ENCODE peak calls at places on chromosomes 13 and 19, in nine cellular contexts. P is body of pancreas, B is fibroblast of lung, M is cardiac muscle cell, U is transverse colon, C is thoracic aorta, X is uterus, Q is heart right ventricle, R is stomach. J is an unnamed sample.

GRCh38 chr19:17420267-17420924 is 549 bp downstream of the MVB12A start:
- DNase-seq in X (peak; percentile 52), U (peak; percentile 51), M (peak; percentile 24), C (no peak), B (no peak), Q (peak; percentile 34), P (peak; percentile 31), R (peak; percentile 35), J (peak; percentile 65)

GRCh38 chr13:47480941-47481340 is 520.1 kb downstream of the SUCLA2 start:
- DNase-seq in B (no peak), X (no peak), P (no peak), R (no peak), M (no peak), Q (no peak), C (no peak), U (no peak), J (no peak)

GRCh38 chr19:10557603-10558197 is 8.1 kb downstream of the KRI1 start:
- DNase-seq in R (no peak), U (no peak), X (no peak), B (no peak), P (no peak), M (no peak), Q (no peak), C (no peak), J (no peak)

GRCh38 chr19:48608798-48609263 is 2.3 kb downstream of the SPACA4 start:
- DNase-seq in P (no peak), X (no peak), U (peak; percentile 68), C (no peak), M (peak; percentile 52), Q (no peak), R (no peak), B (no peak), J (no peak)

GRCh38 chr19:46137915-46138473 is 10.0 kb upstream of the IGFL2 start:
- DNase-seq in C (no peak), U (no peak), P (no peak), M (no peak), R (no peak), B (no peak), Q (no peak), X (no peak), J (no peak)

GRCh38 chr19:10295305-10295846 is 5.6 kb downstream of the ICAM5 start:
- DNase-seq in M (peak; percentile 56), Q (no peak), R (peak; percentile 51), U (peak; percentile 74), X (no peak), B (no peak), C (no peak), P (no peak), J (no peak)

GRCh38 chr13:60873116-60873515 is 476.1 kb downstream of the TDRD3 start:
- DNase-seq in B (no peak), X (no peak), C (no peak), M (no peak), P (no peak), R (no peak), U (no peak), Q (no peak), J (no peak)

GRCh38 chr13:100341327-100341726 is 247.3 kb downstream of the GGACT start:
- DNase-seq in Q (no peak), C (no peak), P (no peak), R (no peak), M (no peak), B (no peak), U (no peak), X (no peak), J (no peak)

GRCh38 chr19:48491793-48492123 is 19.9 kb downstream of the LMTK3 start:
- DNase-seq in U (no peak), R (no peak), B (no peak), P (no peak), C (no peak), Q (no peak), X (no peak), M (no peak), J (no peak)

GRCh38 chr13:32278456-32278855 is 36.7 kb downstream of the ZAR1L start:
- DNase-seq in M (no peak), Q (no peak), C (no peak), X (no peak), U (no peak), R (no peak), P (no peak), B (peak; percentile 54), J (no peak)

GRCh38 chr19:1172353-1173159 is 1.5 kb downstream of the SBNO2 start:
- DNase-seq in R (peak; percentile 63), B (peak; percentile 54), U (peak; percentile 76), X (peak; percentile 65), Q (peak; percentile 62), C (no peak), P (peak; percentile 65), M (peak; percentile 76), J (peak; percentile 84)

GRCh38 chr13:25652764-25653163 is 281.0 kb downstream of the ATP8A2 start:
- DNase-seq in M (no peak), P (no peak), Q (no peak), X (no peak), B (no peak), U (no peak), R (no peak), C (no peak), J (no peak)

GRCh38 chr19:46404884-46405658 is 8.3 kb downstream of the CCDC8 start:
- DNase-seq in Q (no peak), X (no peak), U (no peak), R (no peak), B (peak; percentile 58), M (peak; percentile 81), C (no peak), P (peak; percentile 45), J (no peak)

DNA sequence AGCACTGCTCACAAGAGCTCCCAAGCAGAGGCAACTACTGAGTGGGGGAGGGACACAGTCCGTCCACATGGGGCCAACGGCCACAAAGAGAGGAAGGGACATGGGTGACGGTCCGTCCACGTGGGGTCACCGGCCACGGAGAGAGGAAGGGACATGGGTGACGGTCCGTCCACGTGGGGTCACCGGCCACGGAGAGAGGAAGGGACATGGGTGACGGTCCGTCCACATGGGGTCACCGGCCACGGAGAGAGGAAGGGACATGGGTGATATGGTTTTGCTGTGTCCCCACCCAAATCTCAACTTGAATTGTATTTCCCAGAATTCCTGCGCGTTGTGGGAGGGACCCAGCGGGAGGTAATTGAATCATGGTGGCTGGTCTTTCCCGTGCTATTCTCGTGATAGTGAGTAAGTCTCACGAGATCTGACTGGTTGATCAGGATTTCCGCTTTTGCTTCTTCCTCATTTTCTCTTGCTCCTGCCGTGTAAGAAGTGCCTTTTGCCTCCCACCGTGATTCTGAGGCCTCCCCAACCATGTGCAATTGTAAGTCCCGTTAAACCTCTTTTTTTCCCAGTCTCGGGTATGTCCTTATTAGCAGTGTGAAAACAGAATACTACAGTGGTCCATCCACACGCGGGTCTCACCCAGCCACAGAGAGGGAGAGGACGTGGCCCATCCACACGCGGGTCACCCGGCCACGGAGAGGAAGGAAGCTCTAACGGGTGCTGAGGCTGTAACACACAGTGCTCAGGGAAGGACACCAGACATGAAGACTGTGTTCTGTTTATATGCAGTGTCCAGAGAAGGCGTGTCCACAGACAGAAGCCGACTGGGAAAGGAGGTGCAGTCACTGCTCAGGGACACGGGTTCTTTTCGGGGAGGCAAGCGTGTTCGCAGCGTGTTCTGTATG is 48.5 kb downstream of the GAS6 start:
- DNase-seq in R (no peak), P (no peak), M (no peak), B (no peak), Q (peak; percentile 34), U (no peak), C (no peak), X (no peak), J (no peak)
- H3K4me1 ChIP-seq in R (peaks cover 43% of the 10 kb centered on the region), P (peaks cover 36% of the 10 kb centered on the region), M (peaks cover 5% of the 10 kb centered on the region), B (peaks cover 29% of the 10 kb centered on the region), Q (peaks cover 49% of the 10 kb centered on the region), U (peaks cover 12% of the 10 kb centered on the region), C (peaks cover 52% of the 10 kb centered on the region), X (peaks cover 3% of the 10 kb centered on the region), J (peaks cover 2% of the 10 kb centered on the region)

GRCh38 chr19:4278460-4278901 is 585 bp upstream of the SHD start:
- DNase-seq in R (no peak), B (no peak), C (no peak), U (no peak), M (no peak), Q (no peak), P (no peak), X (no peak), J (no peak)

GRCh38 chr19:4279530-4280422 is 710 bp downstream of the SHD start:
- DNase-seq in P (no peak), M (no peak), Q (no peak), B (no peak), U (no peak), R (no peak), C (no peak), X (no peak), J (no peak)

GRCh38 chr19:4277051-4277700 is 1.9 kb upstream of the SHD start:
- DNase-seq in M (no peak), R (no peak), B (no peak), U (no peak), C (no peak), X (no peak), Q (no peak), P (no peak), J (no peak)

GRCh38 chr19:4278010-4278409 is 1.1 kb upstream of the SHD start:
- DNase-seq in Q (no peak), P (no peak), R (no peak), U (no peak), C (no peak), B (no peak), M (no peak), X (no peak), J (no peak)

GRCh38 chr19:4278926-4279529 is at the start of gene SHD:
- DNase-seq in B (no peak), M (no peak), C (no peak), Q (no peak), R (no peak), P (no peak), X (no peak), U (no peak), J (no peak)
- H3K4me3 ChIP-seq in B (no peak within 1 kb of the TSS), M (peak within 1 kb of the TSS; percentile 90), C (peak within 1 kb of the TSS; percentile 5), Q (no peak within 1 kb of the TSS), R (peak within 1 kb of the TSS; percentile 49), P (no peak within 1 kb of the TSS), X (peak within 1 kb of the TSS; percentile 16), U (peak within 1 kb of the TSS; percentile 1), J (peak within 1 kb of the TSS; percentile 28)

DNA sequence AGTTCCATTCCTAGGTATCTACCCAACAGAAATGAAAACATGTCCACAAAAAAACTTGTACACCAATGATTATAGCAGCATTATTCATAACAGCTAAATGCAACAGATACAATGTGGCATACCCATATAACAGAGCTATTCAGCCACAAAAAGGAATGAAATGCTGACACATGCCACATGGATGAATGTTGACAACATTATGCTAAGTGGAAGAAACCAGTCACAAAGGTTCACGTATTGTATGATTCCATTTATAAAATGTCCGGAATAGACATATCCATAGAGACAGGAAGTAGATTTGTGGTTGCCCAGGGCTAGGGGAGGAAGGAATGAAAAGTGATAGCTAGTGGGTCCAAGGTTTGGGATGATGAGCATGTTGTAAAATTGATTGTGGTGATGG is 10.8 kb downstream of the CRYL1 start:
- DNase-seq in X (no peak), M (no peak), P (no peak), B (no peak), Q (no peak), C (no peak), R (no peak), U (no peak), J (no peak)
- TF ChIP-seq CTCF in X (no peak), M (no peak), P (no peak), B (no peak), Q (no peak), C (no peak), R (no peak), U (no peak), J (no peak)

DNA sequence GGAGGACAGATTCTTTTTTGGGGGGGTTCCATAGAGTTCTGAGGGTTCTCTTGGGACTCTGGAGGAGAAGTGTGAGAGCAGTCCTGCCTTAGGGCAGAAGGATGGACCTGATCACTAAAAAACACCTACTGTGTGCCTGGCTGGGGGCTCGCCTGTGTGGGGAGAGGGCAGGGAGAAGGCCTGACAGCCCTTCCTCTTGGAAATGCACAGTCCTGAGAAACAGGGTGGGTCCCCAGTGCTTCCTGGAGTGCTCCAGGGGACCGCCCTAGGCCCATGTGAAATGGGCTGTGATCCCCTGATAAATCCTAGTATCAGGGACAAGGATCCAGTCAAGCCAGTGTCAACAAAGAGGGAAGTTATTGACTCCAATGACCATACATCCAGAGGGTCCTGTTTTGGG is 13.5 kb downstream of the BCKDHA start:
- DNase-seq in B (no peak), X (no peak), U (no peak), M (no peak), R (no peak), Q (no peak), P (no peak), C (no peak), J (no peak)
- H3K4me1 ChIP-seq in B (no peaks in the 10 kb centered on the region), X (no peaks in the 10 kb centered on the region), U (peaks cover 32% of the 10 kb centered on the region), M (peaks cover 11% of the 10 kb centered on the region), R (peaks cover 76% of the 10 kb centered on the region), Q (peaks cover 70% of the 10 kb centered on the region), P (peaks cover 39% of the 10 kb centered on the region), C (peaks cover 24% of the 10 kb centered on the region), J (peaks cover 19% of the 10 kb centered on the region)